ENCODE peak calls at places on chromosomes 4 and X, in nine cellular contexts. T, N, L, R, G, W, M, Q and H are unnamed samples. For H3K4me1, the result is how much of the 10 kb centered on the place peaks cover.

GRCh38 chr4:127196656-127197352 is 436.0 kb upstream of the INTU start:
- DNase-seq in W (no peak), Q (no peak), L (no peak), R (no peak), N (no peak), G (no peak), T (peak), M (no peak), H (no peak)

GRCh38 chrX:40543661-40544328 is 37.0 kb upstream of the ATP6AP2 start:
- DNase-seq in W (no peak), G (no peak), Q (peak), N (peak), R (no peak), M (no peak), T (no peak), L (peak), H (peak)

GRCh38 chr4:84855774-84856173 is 110.7 kb downstream of the WDFY3 start:
- DNase-seq in L (no peak), T (no peak), Q (no peak), M (no peak), R (no peak), N (no peak), W (no peak), G (peak), H (no peak)

GRCh38 chr4:94390804-94391410 is 48.3 kb upstream of the HPGDS start:
- DNase-seq in T (no peak), W (no peak), G (no peak), Q (peak), R (peak), N (peak), M (no peak), L (peak), H (peak)

GRCh38 chrX:68419934-68420333 is 13.4 kb downstream of the OPHN1 start:
- DNase-seq in N (no peak), R (no peak), G (no peak), M (no peak), Q (no peak), T (no peak), W (no peak), L (no peak), H (no peak)

GRCh38 chrX:1465261-1466231 is 12.8 kb upstream of the ASMTL start:
- DNase-seq in R (no peak), W (peak), L (peak), N (no peak), M (peak), G (peak), Q (no peak), T (no peak), H (no peak)

GRCh38 chrX:29965634-29966033 is 249.7 kb upstream of the MAGEB2 start:
- DNase-seq in T (no peak), W (no peak), N (no peak), Q (no peak), M (no peak), L (no peak), R (no peak), G (no peak), H (no peak)

GRCh38 chr4:8305851-8306361 is 36.4 kb downstream of the HTRA3 start:
- DNase-seq in L (no peak), M (no peak), R (peak), W (peak), Q (no peak), N (no peak), T (peak), G (peak), H (no peak)

GRCh38 chr4:185203380-185204237 is at the start of gene CFAP97:
- DNase-seq in R (peak), G (peak), N (peak), Q (peak), M (peak), T (peak), W (peak), L (peak), H (peak)

GRCh38 chr4:175234162-175234561 is 316.0 kb downstream of the ADAM29 start:
- DNase-seq in M (no peak), L (no peak), Q (no peak), W (no peak), R (no peak), N (no peak), T (no peak), G (no peak), H (no peak)

GRCh38 chrX:139890991-139891700 is 41.7 kb downstream of the ATP11C start:
- DNase-seq in R (no peak), T (no peak), Q (peak), M (no peak), W (no peak), L (peak), G (no peak), N (peak), H (peak)

GRCh38 chr4:101031971-101032370 is 315.4 kb downstream of the PPP3CA start:
- DNase-seq in L (no peak), N (no peak), Q (no peak), R (no peak), W (no peak), M (no peak), T (no peak), G (no peak), H (no peak)

GRCh38 chr4:6466756-6467381 is 5.5 kb downstream of the PPP2R2C start:
- DNase-seq in R (no peak), M (peak), N (no peak), G (no peak), T (no peak), Q (no peak), L (no peak), W (peak), H (no peak)

GRCh38 chr4:1204286-1204827 is 32.0 kb upstream of the SPON2 start:
- DNase-seq in L (no peak), G (no peak), M (no peak), R (no peak), N (no peak), Q (no peak), T (no peak), W (peak), H (no peak)

GRCh38 chr4:6205584-6205965 is 5.2 kb upstream of the JAKMIP1 start:
- DNase-seq in Q (no peak), L (no peak), G (peak), W (no peak), R (no peak), N (no peak), T (no peak), M (no peak), H (no peak)

GRCh38 chr4:102692474-102692873 is 68.3 kb downstream of the MANBA start:
- DNase-seq in Q (no peak), G (no peak), M (no peak), N (no peak), W (no peak), L (no peak), R (no peak), T (no peak), H (no peak)

GRCh38 chr4:37540486-37540885 is 145.7 kb downstream of the RELL1 start:
- DNase-seq in T (no peak), M (peak), G (no peak), N (peak), L (no peak), W (no peak), R (no peak), Q (no peak), H (peak)

GRCh38 chrX:119488749-119489148 is 20.5 kb downstream of the SLC25A5 start:
- DNase-seq in R (peak), G (no peak), M (no peak), N (peak), W (no peak), T (no peak), Q (peak), L (peak), H (peak)

GRCh38 chr4:81493895-81494490 is 22.3 kb upstream of the RASGEF1B start:
- DNase-seq in N (peak), G (no peak), T (no peak), M (no peak), W (no peak), R (no peak), L (peak), Q (no peak), H (no peak)

GRCh38 chr4:25310066-25310824 is 2.3 kb upstream of the ZCCHC4 start:
- DNase-seq in M (no peak), W (no peak), N (no peak), L (no peak), T (no peak), R (no peak), G (no peak), Q (no peak), H (no peak)

GRCh38 chr4:170047774-170048354 is 21.7 kb upstream of the MFAP3L start:
- DNase-seq in G (no peak), T (no peak), M (no peak), N (peak), R (peak), L (peak), W (peak), Q (peak), H (peak)

GRCh38 chrX:41045960-41046567 is 39.2 kb upstream of the USP9X start:
- DNase-seq in G (no peak), N (peak), R (peak), Q (peak), M (no peak), W (no peak), L (peak), T (no peak), H (no peak)

GRCh38 chrX:1411331-1411730 is 19.4 kb upstream of the SLC25A6 start:
- DNase-seq in R (no peak), M (no peak), W (no peak), G (peak), T (no peak), Q (no peak), N (no peak), L (no peak), H (no peak)

GRCh38 chr4:38411092-38411491 is 252.9 kb upstream of the KLF3 start:
- DNase-seq in M (no peak), W (no peak), T (no peak), L (no peak), G (no peak), R (no peak), Q (no peak), N (no peak), H (no peak)

GRCh38 chr4:71709961-71710360 is 73.9 kb downstream of the GC start:
- DNase-seq in L (peak), T (no peak), G (no peak), R (no peak), W (no peak), N (peak), M (no peak), Q (no peak), H (peak)

GRCh38 chrX:24175276-24175675 is 25.7 kb downstream of the ZFX start:
- DNase-seq in L (no peak), Q (no peak), N (no peak), R (no peak), G (no peak), T (no peak), W (no peak), M (no peak), H (no peak)

GRCh38 chrX:48595929-48596328 is 1.4 kb upstream of the WDR13 start:
- DNase-seq in W (no peak), R (no peak), M (no peak), T (no peak), N (no peak), G (no peak), Q (no peak), L (no peak), H (no peak)

GRCh38 chr4:88333741-88334405 is 44.8 kb upstream of the HERC6 start:
- DNase-seq in R (no peak), T (no peak), W (no peak), M (peak), G (no peak), Q (peak), N (peak), L (peak), H (no peak)

GRCh38 chrX:133857648-133858269 is 127.6 kb downstream of the GPC3 start:
- DNase-seq in T (no peak), M (no peak), W (no peak), R (no peak), L (no peak), G (no peak), N (no peak), Q (no peak), H (no peak)

GRCh38 chr4:153651041-153651960 is 32.8 kb upstream of the TLR2 start:
- DNase-seq in G (no peak), R (peak), T (peak), L (no peak), W (peak), M (no peak), Q (no peak), N (no peak), H (peak)

GRCh38 chr4:102344520-102344954 is 745 bp downstream of the SLC39A8 start:
- DNase-seq in Q (no peak), R (peak), M (no peak), L (peak), G (peak), W (peak), N (peak), T (peak), H (peak)

GRCh38 chrX:14963447-14964236 is 90.4 kb downstream of the MOSPD2 start:
- DNase-seq in T (no peak), G (no peak), L (peak), M (no peak), Q (peak), W (no peak), N (peak), R (no peak), H (peak)

GRCh38 chr4:155751569-155751968 is 7.3 kb upstream of the GUCY1B1 start:
- DNase-seq in Q (no peak), M (no peak), W (no peak), N (no peak), L (no peak), T (no peak), G (no peak), R (no peak), H (no peak)

GRCh38 chr4:108030332-108030731 is 40.6 kb downstream of the HADH start:
- DNase-seq in G (no peak), Q (peak), L (peak), M (no peak), N (peak), W (no peak), R (peak), T (no peak), H (peak)

GRCh38 chrX:9308426-9308825 is 156.4 kb upstream of the TBL1X start:
- DNase-seq in Q (no peak), L (no peak), T (no peak), R (no peak), N (no peak), W (no peak), G (no peak), M (no peak), H (no peak)

GRCh38 chrX:9315086-9315485 is 149.8 kb upstream of the TBL1X start:
- DNase-seq in L (peak), T (no peak), N (no peak), M (no peak), R (no peak), G (no peak), Q (peak), W (no peak), H (no peak)

GRCh38 chrX:9312922-9313867 is 151.7 kb upstream of the TBL1X start:
- DNase-seq in L (no peak), N (no peak), G (peak), M (no peak), T (peak), R (peak), W (peak), Q (no peak), H (peak)

GRCh38 chrX:9310596-9310995 is 154.3 kb upstream of the TBL1X start:
- DNase-seq in N (peak), G (no peak), W (no peak), L (peak), R (no peak), T (no peak), M (no peak), Q (peak), H (peak)

GRCh38 chrX:9311411-9312160 is 153.3 kb upstream of the TBL1X start:
- DNase-seq in T (no peak), G (no peak), W (no peak), N (no peak), M (no peak), L (no peak), R (no peak), Q (peak), H (no peak)
- H3K4me1 ChIP-seq in T (under half), G (under half), W (under half), N (under half), M (under half), L (under half), R (under half), Q (under half), H (under half)

GRCh38 chr4:99078336-99078735 is 10.3 kb downstream of the ADH5 start:
- DNase-seq in N (no peak), Q (no peak), R (no peak), T (no peak), M (no peak), L (no peak), G (no peak), W (no peak), H (no peak)

GRCh38 chr4:99071159-99071558 is 17.4 kb downstream of the ADH5 start:
- DNase-seq in N (no peak), R (no peak), T (no peak), G (no peak), W (no peak), L (no peak), Q (no peak), M (no peak), H (no peak)

GRCh38 chr4:99076292-99076976 is 12.2 kb downstream of the ADH5 start:
- DNase-seq in L (no peak), Q (no peak), G (no peak), T (no peak), W (no peak), M (no peak), N (no peak), R (no peak), H (no peak)

GRCh38 chr4:99077177-99077576 is 11.4 kb downstream of the ADH5 start:
- DNase-seq in N (no peak), W (no peak), R (no peak), L (no peak), G (no peak), M (no peak), Q (no peak), T (no peak), H (no peak)

DNA sequence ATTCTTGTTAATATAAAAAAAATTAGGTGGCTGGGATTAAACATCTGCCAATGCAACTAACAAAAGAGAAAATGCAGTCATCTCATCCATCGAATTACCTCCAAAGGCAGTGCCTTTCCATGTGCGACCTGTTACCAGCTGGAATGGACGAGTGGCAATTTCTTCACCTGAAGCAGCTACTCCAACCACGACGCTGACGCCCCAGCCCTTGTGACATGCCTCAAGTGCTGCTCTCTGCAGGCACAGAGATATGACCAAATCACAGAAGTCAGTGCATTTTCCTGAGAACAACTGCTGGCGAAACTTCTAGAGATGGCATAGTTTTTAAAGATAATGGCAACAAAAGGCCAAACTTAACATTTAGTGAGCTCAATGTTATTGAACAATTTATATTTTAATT is 13.8 kb downstream of the ADH5 start:
- DNase-seq in T (no peak), W (no peak), L (no peak), R (no peak), G (no peak), N (no peak), M (no peak), Q (no peak), H (no peak)
- H3K4me1 ChIP-seq in T (under half), W (under half), L (under half), R (under half), G (under half), N (under half), M (under half), Q (under half), H (under half)

DNA sequence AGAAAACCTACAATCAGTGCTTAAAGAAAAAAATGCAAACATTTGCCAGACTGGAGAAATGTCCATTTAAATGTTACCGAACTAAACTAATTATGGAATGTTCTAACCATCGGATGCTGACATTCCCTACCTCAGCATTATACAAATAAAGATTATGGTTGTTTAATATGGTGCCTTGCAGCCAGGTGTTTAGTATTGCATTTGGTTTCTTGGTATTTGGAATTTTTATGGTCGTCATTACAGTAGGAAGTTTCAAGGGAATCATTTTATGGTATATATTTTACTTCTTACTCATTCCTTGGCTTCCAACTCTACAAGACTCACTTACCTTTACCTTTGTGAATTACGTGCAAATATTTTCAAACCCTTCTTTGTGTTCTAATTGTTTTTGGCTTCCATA is 103.1 kb upstream of the PNPLA4 start:
- DNase-seq in W (no peak), R (no peak), T (no peak), M (no peak), L (no peak), G (no peak), Q (no peak), N (no peak), H (peak)
- H3K4me1 ChIP-seq in W (under half), R (under half), T (under half), M (under half), L (under half), G (under half), Q (under half), N (under half), H (under half)

DNA sequence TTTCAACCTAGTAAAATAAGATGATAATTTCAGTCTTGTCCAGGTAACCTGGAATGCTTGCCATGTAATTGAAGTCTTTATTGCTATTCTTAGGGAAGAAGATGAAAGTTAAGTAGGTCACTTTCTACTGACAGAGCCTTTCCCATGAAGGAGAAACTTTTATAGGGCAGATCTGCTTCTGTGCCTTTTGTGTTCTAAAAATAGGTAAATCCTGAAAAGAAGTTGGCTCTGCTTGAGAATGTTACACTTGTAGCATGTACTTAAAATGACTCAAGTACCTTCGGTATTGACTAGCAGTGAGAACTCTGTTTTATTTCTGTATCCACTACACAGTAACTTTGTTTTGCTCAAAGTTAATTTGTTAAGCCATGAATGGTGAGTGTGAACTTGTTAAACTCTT is 52.8 kb downstream of the SEPTIN11 start:
- DNase-seq in N (no peak), L (no peak), W (no peak), G (no peak), R (no peak), Q (peak), M (no peak), T (no peak), H (no peak)
- H3K4me1 ChIP-seq in N (under half), L (under half), W (under half), G (under half), R (under half), Q (under half), M (under half), T (under half), H (under half)

DNA sequence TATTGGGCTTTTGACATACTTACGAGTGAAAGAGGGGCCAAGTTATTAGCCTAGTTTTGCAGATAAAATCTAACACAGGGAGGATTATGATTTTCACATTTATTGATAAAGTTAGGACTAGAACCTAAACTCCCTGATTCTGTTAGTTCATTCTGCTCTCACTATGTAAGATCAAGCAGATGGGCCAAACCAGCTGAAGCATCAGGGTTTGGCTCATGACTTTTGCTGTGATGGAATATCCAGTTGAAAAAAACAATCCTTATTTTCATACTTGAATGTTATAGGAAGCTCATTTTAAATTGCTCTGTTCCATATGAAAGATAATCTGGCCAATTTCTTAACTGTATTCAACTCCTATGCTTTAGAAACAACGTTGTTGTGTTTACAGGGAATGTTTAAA is 21.2 kb downstream of the SPRY1 start:
- DNase-seq in G (no peak), T (no peak), Q (no peak), W (no peak), L (no peak), R (no peak), N (no peak), M (no peak), H (no peak)
- H3K4me1 ChIP-seq in G (under half), T (under half), Q (under half), W (under half), L (under half), R (under half), N (under half), M (under half), H (half or more)